ENCODE peak calls at places on chromosome 10, in eight cellular contexts. W, G, Y, D, H, L, C and X are unnamed samples.

GRCh38 chr10:130802301-130802700 is 509.2 kb downstream of the TCERG1L start:
- DNase-seq in D (no peak), C (no peak), W (no peak), L (no peak), G (no peak), H (no peak), Y (no peak), X (no peak)

GRCh38 chr10:18523025-18523424 is 128.4 kb downstream of the NSUN6 start:
- DNase-seq in W (no peak), C (no peak), D (peak), Y (no peak), G (no peak), H (no peak), L (no peak), X (no peak)

GRCh38 chr10:110498087-110498981 is 627 bp downstream of the DUSP5 start:
- DNase-seq in C (peak), Y (peak), G (peak), L (peak), W (peak), H (peak), D (peak), X (peak)

GRCh38 chr10:59303018-59303417 is 59.3 kb downstream of the FAM13C start:
- DNase-seq in H (peak), C (no peak), W (no peak), G (no peak), D (no peak), Y (no peak), L (no peak), X (no peak)

GRCh38 chr10:75367098-75367497 is 34.5 kb downstream of the ZNF503 start:
- DNase-seq in Y (no peak), L (no peak), C (no peak), G (peak), D (no peak), H (no peak), W (no peak), X (no peak)

GRCh38 chr10:77553311-77553710 is 84.3 kb downstream of the KCNMA1 start:
- DNase-seq in W (no peak), C (no peak), D (no peak), L (no peak), G (no peak), H (no peak), Y (no peak), X (no peak)

GRCh38 chr10:624605-625334 is 64.7 kb downstream of the DIP2C start:
- DNase-seq in C (peak), L (peak), W (peak), G (peak), H (peak), Y (peak), D (no peak), X (peak)

GRCh38 chr10:34996843-34997242 is 93.3 kb downstream of the CUL2 start:
- DNase-seq in G (no peak), W (no peak), L (no peak), D (no peak), C (peak), Y (no peak), H (no peak), X (peak)

GRCh38 chr10:97629289-97629688 is 4.0 kb downstream of the MORN4 start:
- DNase-seq in G (no peak), Y (no peak), D (no peak), L (no peak), W (no peak), H (no peak), C (no peak), X (no peak)

GRCh38 chr10:1472178-1472577 is 265.1 kb downstream of the ADARB2 start:
- DNase-seq in H (no peak), Y (no peak), G (no peak), L (no peak), C (no peak), W (no peak), D (no peak), X (no peak)

GRCh38 chr10:89115876-89116627 is 91.1 kb downstream of the CH25H start:
- DNase-seq in Y (no peak), L (no peak), D (peak), G (no peak), C (peak), W (no peak), H (no peak), X (peak)

GRCh38 chr10:42753126-42753506 is 29.5 kb upstream of the BMS1 start:
- DNase-seq in Y (peak), L (peak), G (peak), W (peak), D (peak), H (peak), C (peak), X (peak)

GRCh38 chr10:61904711-61905445 is 3.4 kb downstream of the ARID5B start:
- DNase-seq in G (no peak), L (peak), D (peak), C (peak), Y (no peak), H (peak), W (peak), X (peak)

GRCh38 chr10:57979466-57979865 is 288.2 kb downstream of the IPMK start:
- DNase-seq in H (no peak), L (no peak), G (no peak), Y (no peak), D (no peak), W (peak), C (no peak), X (no peak)

GRCh38 chr10:70759769-70760168 is 25.4 kb downstream of the TBATA start:
- DNase-seq in C (no peak), W (peak), L (no peak), D (no peak), G (no peak), Y (no peak), H (peak), X (no peak)

GRCh38 chr10:31508882-31509281 is 189.9 kb downstream of the ZEB1 start:
- DNase-seq in W (no peak), L (no peak), G (no peak), Y (no peak), C (no peak), H (no peak), D (no peak), X (no peak)

GRCh38 chr10:35911233-35911632 is 269.1 kb upstream of the FZD8 start:
- DNase-seq in Y (no peak), D (no peak), L (no peak), H (no peak), G (no peak), W (no peak), C (no peak), X (no peak)

GRCh38 chr10:91206427-91206826 is 14.0 kb upstream of the PCGF5 start:
- DNase-seq in Y (no peak), G (no peak), L (no peak), D (no peak), H (no peak), C (no peak), W (peak), X (no peak)

GRCh38 chr10:86659161-86659691 is 4.9 kb downstream of the OPN4 start:
- DNase-seq in D (no peak), H (peak), L (no peak), G (no peak), Y (no peak), W (no peak), C (no peak), X (no peak)

GRCh38 chr10:72320676-72321247 is 34.0 kb downstream of the DNAJB12 start:
- DNase-seq in D (peak), H (peak), L (peak), C (peak), W (peak), Y (peak), G (peak), X (peak)

GRCh38 chr10:7412482-7413251 is 1.8 kb upstream of the SFMBT2 start:
- DNase-seq in C (no peak), L (peak), D (no peak), Y (peak), H (peak), G (peak), W (peak), X (no peak)

GRCh38 chr10:122461367-122461728 is at the start of gene HTRA1:
- DNase-seq in C (peak), Y (peak), L (peak), H (peak), G (peak), W (peak), D (peak), X (no peak)

GRCh38 chr10:110416776-110417732 is 80.7 kb upstream of the DUSP5 start:
- DNase-seq in Y (no peak), W (no peak), H (no peak), L (peak), C (no peak), G (no peak), D (no peak), X (no peak)

GRCh38 chr10:667096-667495 is 22.4 kb downstream of the DIP2C start:
- DNase-seq in C (no peak), G (no peak), D (no peak), W (no peak), H (no peak), Y (no peak), L (no peak), X (peak)

GRCh38 chr10:21995557-21995956 is 8.0 kb downstream of the DNAJC1 start:
- DNase-seq in Y (no peak), H (no peak), W (no peak), G (no peak), D (no peak), C (no peak), L (no peak), X (no peak)

GRCh38 chr10:4766449-4766848 is 59.6 kb upstream of the AKR1E2 start:
- DNase-seq in C (peak), D (no peak), Y (no peak), H (no peak), W (no peak), L (no peak), G (no peak), X (no peak)

GRCh38 chr10:68560916-68561691 is 967 bp downstream of the TET1 start:
- DNase-seq in D (no peak), H (peak), W (peak), Y (peak), C (no peak), L (no peak), G (peak), X (peak)

GRCh38 chr10:15169555-15170407 is 1.3 kb upstream of the NMT2 start:
- DNase-seq in Y (peak), L (no peak), H (no peak), D (peak), C (no peak), G (no peak), W (no peak), X (no peak)

GRCh38 chr10:124739996-124740373 is 4.2 kb downstream of the FAM53B start:
- DNase-seq in C (no peak), Y (no peak), D (no peak), L (no peak), H (no peak), W (peak), G (no peak), X (no peak)
- H3K4me3 ChIP-seq in C (peak), Y (no peak), D (no peak), L (no peak), H (no peak), W (peak), G (peak), X (no peak)

GRCh38 chr10:128472196-128472595 is 346.0 kb upstream of the MKI67 start:
- DNase-seq in C (no peak), W (no peak), D (no peak), G (no peak), L (no peak), Y (no peak), H (no peak), X (no peak)
- H3K4me3 ChIP-seq in C (no peak), W (no peak), D (no peak), G (no peak), L (no peak), Y (no peak), H (no peak), X (no peak)

DNA sequence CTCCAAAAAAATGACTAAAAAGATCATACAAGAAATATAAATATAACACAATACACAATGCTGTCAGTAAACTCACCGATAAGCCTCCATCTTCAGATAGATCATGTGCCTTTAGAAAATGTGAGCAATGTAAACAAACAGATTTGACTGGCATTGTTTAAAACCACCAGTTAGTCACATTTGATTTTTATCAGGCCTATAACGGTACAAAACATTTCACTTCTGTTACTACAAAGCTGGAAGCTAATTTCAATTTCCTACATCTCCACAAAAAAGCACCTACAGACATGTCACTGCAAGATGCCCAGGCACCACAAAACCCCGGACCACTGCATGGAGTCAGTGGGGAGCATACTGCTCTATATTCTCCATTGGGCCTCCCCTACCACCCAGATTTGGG is 18.9 kb downstream of the SGMS1 start:
- DNase-seq in C (peak), Y (no peak), L (no peak), D (peak), G (no peak), H (no peak), W (no peak), X (no peak)
- H3K4me3 ChIP-seq in C (no peak), Y (no peak), L (no peak), D (no peak), G (no peak), H (no peak), W (no peak), X (no peak)

GRCh38 chr10:93498196-93498595 is 1.8 kb downstream of the CEP55 start:
- DNase-seq in C (no peak), H (no peak), L (no peak), D (peak), W (no peak), Y (no peak), G (no peak), X (no peak)
- H3K4me3 ChIP-seq in C (no peak), H (no peak), L (no peak), D (no peak), W (no peak), Y (no peak), G (no peak), X (no peak)